ENCODE peak calls at places on chromosome 1, in nine cellular contexts. K is T-cell; M is stimulated activated naive CD8-positive, alpha-beta T cell treated with anti-CD3 and anti-CD28 coated beads, Interleukin-15, amount 100 ng/mL, for 72 hours; C is HCT116; A is gastroesophageal sphincter; X is CD4-positive, alpha-beta T cell; Z is right lobe of liver; R is lower lobe of right lung; S is psoas muscle. H is an unnamed sample.

GRCh38 chr1:33654267-33654832 is 181.9 kb downstream of the ZSCAN20 start:
- ATAC-seq in A (no peak), S (no peak), R (no peak), X (no peak), M (no peak), K (no peak), Z (peak; percentile 42), C (peak; percentile 97), H (no peak)

GRCh38 chr1:50774759-50775351 is 185.2 kb downstream of the FAF1 start:
- ATAC-seq in X (no peak), C (peak; percentile 59), Z (peak; percentile 79), M (no peak), K (no peak), R (no peak), S (peak; percentile 55), A (no peak), H (no peak)

GRCh38 chr1:59271861-59272260 is 25.0 kb upstream of the FGGY start:
- ATAC-seq in M (peak; percentile 69), A (no peak), S (no peak), C (no peak), K (no peak), R (no peak), X (no peak), Z (no peak), H (no peak)

GRCh38 chr1:61226791-61227567 is 144.6 kb downstream of the NFIA start:
- ATAC-seq in X (no peak), Z (peak; percentile 48), S (peak; percentile 73), M (no peak), R (peak; percentile 19), K (no peak), A (peak; percentile 67), C (no peak), H (no peak)

GRCh38 chr1:94768046-94768445 is 52.1 kb upstream of the SLC44A3 start:
- ATAC-seq in K (no peak), M (no peak), S (no peak), C (no peak), R (peak; percentile 35), Z (peak; percentile 26), X (no peak), A (no peak), H (no peak)

GRCh38 chr1:170213598-170213997 is 67.8 kb downstream of the NTMT2 start:
- ATAC-seq in A (no peak), M (peak; percentile 47), Z (no peak), K (no peak), C (no peak), R (no peak), S (no peak), X (no peak), H (no peak)

GRCh38 chr1:27382950-27383627 is at the start of gene CD164L2:
- ATAC-seq in M (peak; percentile 27), X (peak; percentile 90), C (peak; percentile 95), Z (peak; percentile 69), A (peak; percentile 29), K (peak; percentile 61), R (peak; percentile 89), S (no peak), H (peak; percentile 38)

GRCh38 chr1:92915547-92915946 is 45.7 kb downstream of the DIPK1A start:
- ATAC-seq in A (no peak), S (no peak), R (no peak), X (no peak), Z (peak; percentile 64), C (no peak), K (no peak), M (no peak), H (no peak)

GRCh38 chr1:202852163-202852904 is 36.6 kb downstream of the RABIF start:
- ATAC-seq in C (peak; percentile 99), Z (peak; percentile 36), M (peak; percentile 90), S (no peak), A (no peak), X (peak; percentile 58), R (peak; percentile 75), K (no peak), H (no peak)

GRCh38 chr1:26069941-26070807 is 2.7 kb upstream of the TRIM63 start:
- ATAC-seq in R (no peak), K (no peak), C (no peak), A (no peak), S (no peak), M (no peak), Z (no peak), X (no peak), H (no peak)

GRCh38 chr1:64539808-64540207 is 69.9 kb downstream of the CACHD1 start:
- ATAC-seq in M (no peak), C (no peak), X (no peak), R (no peak), S (no peak), K (no peak), A (no peak), Z (no peak), H (no peak)

GRCh38 chr1:163596541-163597258 is 274.9 kb downstream of the NUF2 start:
- ATAC-seq in Z (no peak), M (no peak), R (no peak), C (no peak), A (no peak), X (no peak), K (no peak), S (no peak), H (no peak)

GRCh38 chr1:243345205-243345604 is 89.4 kb downstream of the SDCCAG8 start:
- ATAC-seq in M (no peak), A (no peak), X (no peak), C (no peak), K (no peak), S (no peak), R (no peak), Z (peak; percentile 87), H (no peak)

GRCh38 chr1:26961826-26962225 is 1.6 kb upstream of the KDF1 start:
- ATAC-seq in M (no peak), A (no peak), S (no peak), R (no peak), Z (no peak), C (no peak), K (no peak), X (no peak), H (no peak)

GRCh38 chr1:41856361-41857285 is 62.1 kb downstream of the HIVEP3 start:
- ATAC-seq in S (peak; percentile 38), M (no peak), C (no peak), X (no peak), A (peak; percentile 31), R (peak; percentile 17), K (no peak), Z (no peak), H (no peak)

GRCh38 chr1:113307771-113308451 is 82.4 kb upstream of the MAGI3 start:
- ATAC-seq in C (peak; percentile 72), Z (no peak), K (no peak), X (no peak), S (no peak), A (no peak), M (no peak), R (peak; percentile 72), H (no peak)

GRCh38 chr1:237864338-237865244 is 26.1 kb downstream of the ZP4 start:
- ATAC-seq in A (peak; percentile 60), X (no peak), S (no peak), Z (peak; percentile 98), M (peak; percentile 33), C (no peak), R (peak; percentile 92), K (no peak), H (no peak)

GRCh38 chr1:85584264-85584781 is 3.8 kb downstream of the CCN1 start:
- ATAC-seq in A (peak; percentile 5), K (no peak), M (no peak), C (no peak), R (no peak), Z (no peak), X (no peak), S (no peak), H (no peak)

GRCh38 chr1:212004888-212005287 is 30.5 kb downstream of the INTS7 start:
- ATAC-seq in C (no peak), K (no peak), Z (no peak), A (no peak), X (no peak), S (no peak), R (no peak), M (no peak), H (no peak)

GRCh38 chr1:15598436-15598835 is 13.6 kb upstream of the AGMAT start:
- ATAC-seq in A (no peak), Z (no peak), M (no peak), X (no peak), S (peak; percentile 48), K (no peak), C (no peak), R (no peak), H (no peak)

GRCh38 chr1:115239148-115239820 is 98.8 kb downstream of the NGF start:
- ATAC-seq in R (no peak), X (no peak), M (no peak), C (no peak), A (no peak), K (no peak), S (no peak), Z (no peak), H (no peak)

GRCh38 chr1:207463571-207463970 is 9.4 kb downstream of the CR2 start:
- ATAC-seq in R (no peak), A (no peak), C (no peak), S (no peak), K (peak; percentile 52), M (no peak), X (peak; percentile 41), Z (no peak), H (no peak)

GRCh38 chr1:179175011-179175934 is 54.2 kb downstream of the ABL2 start:
- ATAC-seq in A (peak; percentile 83), M (no peak), Z (peak; percentile 94), R (peak; percentile 86), X (no peak), K (no peak), S (peak; percentile 86), C (no peak), H (no peak)

GRCh38 chr1:19416145-19416544 is 69.2 kb downstream of the CAPZB start:
- ATAC-seq in R (no peak), M (no peak), C (no peak), K (no peak), X (no peak), Z (no peak), A (no peak), S (no peak), H (no peak)

GRCh38 chr1:75937034-75937433 is 4.8 kb upstream of the ASB17 start:
- ATAC-seq in S (no peak), R (no peak), K (no peak), A (no peak), C (no peak), Z (no peak), M (no peak), X (no peak), H (no peak)

GRCh38 chr1:8020032-8020431 is 6.1 kb downstream of the ERRFI1 start:
- ATAC-seq in R (peak; percentile 64), Z (no peak), S (peak; percentile 38), A (no peak), K (no peak), X (no peak), M (no peak), C (peak; percentile 41), H (no peak)